ENCODE peak calls at places on chromosomes 12 and 14, in seven cellular contexts. K is cardiac muscle cell, Y is endothelial cell, O is AG04449, B is H9, J is GM10248, N is HFFc6. D is an unnamed sample.

GRCh38 chr12:52720487-52720886 is 17.2 kb upstream of the KRT77 start:
- DNase-seq in K (no peak), Y (no peak), O (no peak), B (no peak), J (no peak), N (peak), D (no peak)

GRCh38 chr14:93092606-93093556 is 22.8 kb downstream of the ITPK1 start:
- DNase-seq in K (no peak), Y (no peak), O (no peak), B (no peak), J (no peak), N (no peak), D (no peak)

GRCh38 chr12:111064982-111065381 is 144.6 kb upstream of the MYL2 start:
- DNase-seq in K (no peak), Y (no peak), O (no peak), B (no peak), J (no peak), N (no peak), D (no peak)

GRCh38 chr14:61557854-61558253 is 137.5 kb upstream of the HIF1A start:
- DNase-seq in K (no peak), Y (no peak), O (no peak), B (no peak), J (no peak), N (no peak), D (no peak)

GRCh38 chr14:66696326-66696725 is 188.4 kb downstream of the GPHN start:
- DNase-seq in K (no peak), Y (no peak), O (no peak), B (no peak), J (no peak), N (no peak), D (no peak)

GRCh38 chr14:32075636-32076277 is 1.3 kb upstream of the ARHGAP5 start:
- DNase-seq in K (peak), Y (no peak), O (no peak), B (no peak), J (peak), N (no peak), D (no peak)

GRCh38 chr14:65495196-65495595 is 82.7 kb downstream of the FUT8 start:
- DNase-seq in K (no peak), Y (no peak), O (no peak), B (no peak), J (no peak), N (no peak), D (no peak)

GRCh38 chr12:83150465-83151189 is 463.9 kb downstream of the TMTC2 start:
- DNase-seq in K (no peak), Y (no peak), O (no peak), B (no peak), J (no peak), N (no peak), D (no peak)

GRCh38 chr12:56375598-56376434 is 13.2 kb upstream of the APOF start:
- DNase-seq in K (no peak), Y (no peak), O (no peak), B (no peak), J (peak), N (no peak), D (no peak)

GRCh38 chr12:51977320-51977753 is 25.8 kb downstream of the ACVR1B start:
- DNase-seq in K (no peak), Y (no peak), O (no peak), B (no peak), J (no peak), N (no peak), D (peak)

GRCh38 chr12:23880988-23881387 is 68.5 kb downstream of the SOX5 start:
- DNase-seq in K (no peak), Y (no peak), O (no peak), B (no peak), J (no peak), N (no peak), D (no peak)

GRCh38 chr14:104887623-104888488 is 22.8 kb downstream of the CEP170B start:
- DNase-seq in K (no peak), Y (peak), O (no peak), B (no peak), J (no peak), N (no peak), D (no peak)

GRCh38 chr14:38212996-38213395 is 5.3 kb downstream of the SSTR1 start:
- DNase-seq in K (no peak), Y (no peak), O (no peak), B (no peak), J (no peak), N (no peak), D (no peak)

GRCh38 chr12:65123435-65124063 is 2.4 kb upstream of the WIF1 start:
- DNase-seq in K (peak), Y (peak), O (no peak), B (no peak), J (peak), N (peak), D (no peak)

GRCh38 chr12:66154776-66155175 is 15.0 kb downstream of the TMBIM4 start:
- DNase-seq in K (no peak), Y (no peak), O (no peak), B (no peak), J (no peak), N (no peak), D (no peak)

GRCh38 chr12:168201-168600 is 45.8 kb downstream of the SLC6A12 start:
- DNase-seq in K (no peak), Y (no peak), O (no peak), B (no peak), J (no peak), N (no peak), D (no peak)

GRCh38 chr12:170361-171225 is 43.4 kb downstream of the SLC6A12 start:
- DNase-seq in K (no peak), Y (no peak), O (no peak), B (no peak), J (no peak), N (no peak), D (no peak)

GRCh38 chr12:168763-169525 is 45.0 kb downstream of the SLC6A12 start:
- DNase-seq in K (peak), Y (no peak), O (no peak), B (no peak), J (no peak), N (no peak), D (no peak)

GRCh38 chr12:171276-171675 is 42.7 kb downstream of the SLC6A12 start:
- DNase-seq in K (no peak), Y (no peak), O (no peak), B (no peak), J (no peak), N (no peak), D (no peak)

DNA sequence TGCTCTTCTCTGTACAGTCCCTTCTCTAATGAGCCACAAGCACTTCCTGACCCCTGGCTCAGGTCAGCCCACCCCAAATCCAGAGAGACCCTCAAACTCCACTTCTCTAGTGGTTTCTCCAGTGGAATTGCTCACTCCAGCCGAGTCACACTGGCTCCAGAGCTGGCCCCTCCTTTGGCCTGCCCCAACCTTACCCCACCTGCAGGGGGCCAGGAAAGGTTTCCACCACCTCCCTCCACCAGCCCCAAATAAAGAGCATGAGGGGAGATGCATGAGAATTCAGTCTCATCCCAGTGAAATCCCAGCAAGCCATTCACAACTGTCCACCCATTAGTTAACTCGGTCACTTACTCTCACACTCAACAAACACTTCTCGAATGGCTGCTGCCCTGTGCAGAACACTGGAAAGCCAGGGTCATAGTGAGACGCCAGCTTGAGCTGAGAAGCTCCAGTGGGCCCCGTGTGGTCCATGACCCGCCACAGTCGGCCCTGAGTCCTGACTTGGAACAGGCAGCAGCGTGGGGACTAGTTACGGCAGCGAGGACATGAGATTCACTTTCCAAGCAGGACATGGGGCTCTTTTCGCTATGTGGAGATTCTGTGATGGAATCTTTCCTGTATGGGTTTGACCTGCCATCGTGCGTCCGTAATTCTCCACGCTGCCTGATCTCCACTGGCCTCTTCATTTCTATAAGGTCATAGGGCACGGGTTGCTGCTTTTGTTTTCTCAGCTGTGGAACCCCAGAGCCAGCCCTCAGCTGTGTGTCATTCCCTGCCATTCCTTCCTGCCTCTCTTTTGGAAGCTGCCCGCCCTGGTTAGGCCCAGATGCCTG is 44.2 kb downstream of the SLC6A12 start:
- DNase-seq in K (no peak), Y (peak), O (no peak), B (no peak), J (no peak), N (no peak), D (no peak)
- TF ChIP-seq CTCF in K (peak), Y (peak), O (peak), B (peak), J (no peak), N (peak), D (peak)

DNA sequence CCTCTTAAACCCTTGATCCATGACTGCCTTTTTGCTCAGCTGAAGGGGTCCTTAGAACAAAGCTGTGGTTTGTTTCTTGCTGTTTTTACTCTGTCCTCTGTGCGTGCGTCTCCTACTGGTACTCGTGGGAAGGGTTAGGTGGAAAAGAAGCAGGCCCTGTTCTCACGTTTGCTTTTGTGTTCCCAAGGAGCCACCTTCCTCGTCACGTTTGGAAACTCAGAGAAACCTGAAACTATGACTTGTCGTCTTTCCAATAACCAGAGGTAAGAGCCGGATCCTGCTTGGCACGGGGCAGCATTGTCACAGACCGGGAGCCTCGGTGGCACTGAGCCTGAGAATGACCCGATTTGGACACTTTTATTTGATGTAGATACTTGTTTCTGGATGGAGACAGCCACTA is 13.1 kb downstream of the ZFYVE21 start:
- DNase-seq in K (no peak), Y (no peak), O (no peak), B (no peak), J (no peak), N (no peak), D (no peak)
- TF ChIP-seq CTCF in K (no peak), Y (no peak), O (no peak), B (no peak), J (no peak), N (no peak), D (no peak)

GRCh38 chr14:69812725-69813124 is 15.7 kb upstream of the SLC10A1 start:
- DNase-seq in K (no peak), Y (no peak), O (no peak), B (no peak), J (no peak), N (no peak), D (no peak)
- TF ChIP-seq CTCF in K (no peak), Y (no peak), O (no peak), B (peak), J (no peak), N (no peak), D (no peak)

GRCh38 chr12:46268349-46268616 is 560 bp downstream of the SLC38A1 start:
- DNase-seq in K (peak), Y (no peak), O (no peak), B (no peak), J (no peak), N (no peak), D (no peak)
- TF ChIP-seq CTCF in K (no peak), Y (no peak), O (no peak), B (no peak), J (no peak), N (no peak), D (no peak)

DNA sequence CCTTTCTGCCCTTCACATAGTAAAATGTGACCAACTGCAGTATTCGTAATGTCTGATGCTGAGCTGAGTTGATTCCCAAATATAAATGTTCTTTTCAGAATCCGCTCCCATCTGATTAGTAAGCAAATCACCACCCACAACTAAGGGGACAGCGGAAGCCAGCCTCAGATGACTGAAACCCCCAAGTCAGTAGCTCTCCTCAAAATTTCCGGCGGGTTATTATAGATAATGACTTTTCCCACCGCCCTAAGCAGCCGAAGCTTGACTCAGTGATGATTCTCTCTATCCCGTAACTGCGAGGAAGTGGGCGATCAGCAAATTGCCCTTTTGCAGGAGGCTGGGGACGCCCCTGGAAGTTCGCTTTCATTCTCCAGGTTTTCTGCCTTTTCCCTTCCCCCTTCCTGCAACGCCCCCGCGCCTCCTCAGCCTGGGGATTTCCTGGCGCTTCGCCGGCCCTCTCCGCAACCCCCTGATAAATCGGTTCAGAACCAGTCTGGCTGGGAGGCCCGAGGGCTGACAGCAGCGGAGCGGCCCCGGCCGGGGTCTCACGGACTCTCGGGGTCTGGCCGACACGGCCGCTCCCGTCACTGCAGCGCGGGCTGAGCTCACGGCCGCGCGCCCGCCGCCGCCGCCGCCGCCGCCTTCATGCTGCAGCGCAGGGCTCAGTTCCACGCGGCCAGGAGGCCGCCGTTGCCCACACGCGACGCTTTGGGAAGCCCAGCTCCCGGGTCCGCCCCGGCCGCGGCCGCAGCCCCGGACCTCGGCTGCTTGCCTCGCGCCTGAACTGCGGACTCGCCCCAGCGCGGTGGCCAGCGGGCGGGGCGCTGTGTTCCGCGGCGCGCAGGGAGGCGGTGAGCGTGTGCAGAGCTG is at the start of gene LRFN5:
- DNase-seq in K (peak), Y (peak), O (no peak), B (peak), J (no peak), N (no peak), D (no peak)
- TF ChIP-seq CTCF in K (no peak), Y (no peak), O (no peak), B (no peak), J (no peak), N (no peak), D (no peak)

GRCh38 chr14:72884386-72884785 is 9.5 kb downstream of the DPF3 start:
- DNase-seq in K (no peak), Y (no peak), O (no peak), B (no peak), J (no peak), N (no peak), D (no peak)
- TF ChIP-seq CTCF in K (no peak), Y (no peak), O (no peak), B (no peak), J (no peak), N (no peak), D (no peak)

GRCh38 chr14:35504260-35504659 is 29.7 kb upstream of the INSM2 start:
- DNase-seq in K (no peak), Y (no peak), O (no peak), B (no peak), J (no peak), N (no peak), D (no peak)
- TF ChIP-seq CTCF in K (no peak), Y (no peak), O (no peak), B (no peak), J (no peak), N (no peak), D (no peak)

GRCh38 chr12:123122649-123123048 is 28.2 kb downstream of the PITPNM2 start:
- DNase-seq in K (no peak), Y (no peak), O (no peak), B (no peak), J (no peak), N (no peak), D (no peak)

GRCh38 chr12:123121670-123122069 is 29.2 kb downstream of the PITPNM2 start:
- DNase-seq in K (no peak), Y (no peak), O (no peak), B (no peak), J (no peak), N (no peak), D (no peak)

GRCh38 chr12:123131291-123131831 is 19.5 kb downstream of the PITPNM2 start:
- DNase-seq in K (no peak), Y (no peak), O (no peak), B (no peak), J (no peak), N (no peak), D (no peak)

GRCh38 chr12:123129651-123130050 is 21.2 kb downstream of the PITPNM2 start:
- DNase-seq in K (no peak), Y (no peak), O (no peak), B (no peak), J (no peak), N (no peak), D (no peak)

DNA sequence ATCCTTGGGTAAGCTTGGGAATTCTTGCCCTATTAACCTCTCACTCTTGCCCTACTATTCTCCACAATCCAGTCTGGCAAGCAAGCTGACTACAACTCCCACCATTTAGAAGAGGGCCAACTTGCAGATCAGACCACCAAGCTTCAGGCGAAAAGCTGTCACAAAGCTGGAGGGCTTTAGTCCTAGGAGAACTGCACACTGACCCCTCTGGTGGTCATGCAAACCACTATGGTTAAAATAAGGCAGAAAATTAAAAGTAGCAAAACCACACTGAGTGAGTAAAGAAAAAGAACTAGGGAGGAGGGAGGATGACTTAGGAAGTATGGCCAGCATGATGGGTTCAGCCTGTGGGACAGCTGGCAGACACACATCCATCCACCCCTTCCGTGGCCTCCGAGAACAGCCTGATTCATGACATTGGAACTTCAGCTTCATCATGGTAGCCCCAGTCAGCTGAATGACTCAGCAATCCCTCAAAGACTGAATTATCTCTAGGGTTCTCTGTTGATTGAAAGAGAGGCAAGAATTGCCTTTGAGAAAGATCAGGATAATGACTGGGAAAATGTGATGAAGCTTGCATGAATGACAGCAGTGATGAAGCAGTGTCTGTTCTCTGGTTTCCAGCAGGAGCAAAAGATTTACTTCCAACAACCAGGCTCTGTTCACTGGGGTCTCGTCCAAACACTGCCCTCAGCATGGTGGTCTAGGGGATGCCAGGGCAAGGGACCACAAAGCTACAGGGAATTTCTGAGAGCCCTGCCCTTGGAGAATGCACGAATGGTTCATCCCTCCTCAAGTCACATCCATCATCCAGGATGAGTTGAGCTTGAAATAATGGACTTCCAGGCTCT is 24.4 kb downstream of the PITPNM2 start:
- DNase-seq in K (no peak), Y (no peak), O (peak), B (no peak), J (no peak), N (peak), D (no peak)
- TF ChIP-seq CTCF in K (peak), Y (no peak), O (no peak), B (no peak), J (no peak), N (peak), D (peak)

GRCh38 chr14:85415015-85415712 is 114.8 kb upstream of the FLRT2 start:
- DNase-seq in K (no peak), Y (no peak), O (peak), B (peak), J (no peak), N (peak), D (peak)
- TF ChIP-seq CTCF in K (peak), Y (no peak), O (peak), B (peak), J (no peak), N (peak), D (peak)